ENCODE peak calls at places on chromosomes 5 and 9, in eight cellular contexts. L, C, Y, G, E, R, K and O are unnamed samples. For H3K27me3, the result is how much of the 10 kb centered on the place peaks cover.

GRCh38 chr5:80804332-80804731 is 149.5 kb upstream of the DHFR start:
- DNase-seq in R (peak), C (no peak), Y (no peak), L (no peak), G (no peak), E (no peak), K (no peak), O (no peak)

GRCh38 chr5:126503602-126504104 is 80.4 kb downstream of the GRAMD2B start:
- DNase-seq in Y (peak), R (no peak), C (no peak), L (no peak), G (no peak), E (peak), K (no peak), O (no peak)

GRCh38 chr5:172446336-172447051 is 7.8 kb downstream of the SH3PXD2B start:
- DNase-seq in R (no peak), G (no peak), E (no peak), L (no peak), C (no peak), Y (peak), K (no peak), O (no peak)

GRCh38 chr5:134975843-134976242 is 8.1 kb downstream of the CATSPER3 start:
- DNase-seq in C (no peak), K (no peak), L (peak), E (no peak), G (no peak), Y (peak), R (peak), O (no peak)

GRCh38 chr5:73365990-73366667 is 82.4 kb downstream of the FOXD1 start:
- DNase-seq in K (no peak), Y (no peak), E (no peak), G (no peak), C (no peak), R (no peak), L (no peak), O (no peak)

GRCh38 chr9:83706703-83707517 is 848 bp downstream of the UBQLN1 start:
- DNase-seq in L (no peak), K (peak), E (peak), G (peak), C (peak), Y (peak), R (peak), O (peak)

GRCh38 chr9:34374905-34375552 is 1.7 kb downstream of the MYORG start:
- DNase-seq in C (no peak), R (peak), K (no peak), Y (no peak), G (no peak), L (peak), E (no peak), O (no peak)

GRCh38 chr9:128286435-128286834 is 10.4 kb downstream of the SWI5 start:
- DNase-seq in R (no peak), G (no peak), K (peak), L (no peak), E (no peak), C (peak), Y (peak), O (peak)

GRCh38 chr9:125805057-125805456 is 57.9 kb downstream of the PBX3 start:
- DNase-seq in C (no peak), R (no peak), L (no peak), G (no peak), Y (peak), K (no peak), E (no peak), O (no peak)

GRCh38 chr9:14910178-14910805 is at the start of gene FREM1:
- DNase-seq in C (peak), K (peak), R (no peak), G (peak), L (no peak), E (peak), Y (no peak), O (no peak)

GRCh38 chr9:128733256-128733655 is 9.3 kb upstream of the ZDHHC12 start:
- DNase-seq in E (peak), C (peak), R (peak), K (peak), L (no peak), G (peak), Y (peak), O (peak)

GRCh38 chr9:4318741-4319140 is 18.9 kb upstream of the GLIS3 start:
- DNase-seq in E (no peak), G (no peak), K (no peak), L (no peak), C (no peak), Y (no peak), R (no peak), O (no peak)

GRCh38 chr5:136006164-136006563 is 22.6 kb upstream of the TGFBI start:
- DNase-seq in E (no peak), R (no peak), G (no peak), C (no peak), Y (peak), K (no peak), L (no peak), O (no peak)

GRCh38 chr5:8908055-8908683 is 637.7 kb downstream of the SEMA5A start:
- DNase-seq in E (no peak), G (no peak), R (peak), Y (peak), L (no peak), C (no peak), K (no peak), O (no peak)

GRCh38 chr9:134970719-134971118 is 53.0 kb upstream of the FCN1 start:
- DNase-seq in G (peak), C (no peak), K (no peak), Y (no peak), L (no peak), R (no peak), E (no peak), O (no peak)

GRCh38 chr5:37933586-37933985 is 93.7 kb upstream of the GDNF start:
- DNase-seq in R (no peak), G (no peak), K (no peak), Y (no peak), L (no peak), E (no peak), C (no peak), O (no peak)

GRCh38 chr9:110252509-110253139 is 3.7 kb downstream of the TXN start:
- DNase-seq in L (no peak), Y (no peak), G (no peak), K (no peak), C (no peak), R (no peak), E (no peak), O (no peak)

GRCh38 chr5:135287551-135287950 is 111.5 kb downstream of the MACROH2A1 start:
- DNase-seq in Y (no peak), G (no peak), K (no peak), L (no peak), R (no peak), E (no peak), C (no peak), O (no peak)

GRCh38 chr5:174806729-174807128 is 82.3 kb downstream of the MSX2 start:
- DNase-seq in C (no peak), R (no peak), K (no peak), Y (no peak), G (no peak), L (no peak), E (no peak), O (no peak)

GRCh38 chr5:60338846-60339245 is 361.1 kb downstream of the DEPDC1B start:
- DNase-seq in C (no peak), R (no peak), Y (no peak), L (no peak), E (no peak), K (no peak), G (no peak), O (no peak)

GRCh38 chr5:167639761-167640160 is 651.7 kb upstream of the WWC1 start:
- DNase-seq in G (no peak), E (no peak), C (no peak), Y (peak), R (no peak), L (no peak), K (no peak), O (no peak)

GRCh38 chr9:111622626-111623025 is 8.5 kb upstream of the DNAJC25 start:
- DNase-seq in K (no peak), G (peak), Y (peak), L (peak), R (peak), C (no peak), E (no peak), O (no peak)

GRCh38 chr5:66769839-66770617 is 173.8 kb downstream of the MAST4 start:
- DNase-seq in G (no peak), C (peak), E (peak), K (peak), R (no peak), Y (peak), L (no peak), O (peak)

GRCh38 chr5:5593391-5593790 is 170.9 kb downstream of the ICE1 start:
- DNase-seq in G (no peak), L (no peak), C (no peak), R (no peak), E (no peak), Y (no peak), K (no peak), O (no peak)

GRCh38 chr5:59923465-59923864 is 29.9 kb upstream of the PDE4D start:
- DNase-seq in L (no peak), C (no peak), Y (peak), G (no peak), E (no peak), R (peak), K (no peak), O (no peak)

GRCh38 chr5:138459311-138459710 is 6.0 kb upstream of the EGR1 start:
- DNase-seq in Y (no peak), E (no peak), G (peak), R (no peak), K (peak), L (no peak), C (no peak), O (no peak)

GRCh38 chr5:44774279-44774880 is 34.4 kb upstream of the MRPS30 start:
- DNase-seq in K (no peak), Y (peak), C (no peak), L (peak), E (no peak), R (peak), G (no peak), O (no peak)

GRCh38 chr5:177555228-177555627 is 865 bp upstream of the FAM193B start:
- DNase-seq in E (no peak), K (no peak), L (no peak), R (no peak), G (no peak), Y (no peak), C (no peak), O (no peak)

GRCh38 chr5:71948206-71948605 is 159.1 kb upstream of the MAP1B start:
- DNase-seq in C (no peak), K (no peak), L (no peak), R (no peak), Y (no peak), E (no peak), G (no peak), O (no peak)

GRCh38 chr5:147483961-147484707 is 25.7 kb downstream of the DPYSL3 start:
- DNase-seq in R (peak), C (peak), Y (peak), K (peak), E (peak), L (no peak), G (no peak), O (no peak)

GRCh38 chr5:119578937-119579336 is 50.4 kb upstream of the FAM170A start:
- DNase-seq in R (peak), C (no peak), K (no peak), G (no peak), L (peak), Y (no peak), E (no peak), O (no peak)

GRCh38 chr5:133523013-133523658 is 89.2 kb downstream of the FSTL4 start:
- DNase-seq in C (no peak), R (no peak), G (no peak), E (no peak), Y (no peak), L (no peak), K (no peak), O (no peak)

DNA sequence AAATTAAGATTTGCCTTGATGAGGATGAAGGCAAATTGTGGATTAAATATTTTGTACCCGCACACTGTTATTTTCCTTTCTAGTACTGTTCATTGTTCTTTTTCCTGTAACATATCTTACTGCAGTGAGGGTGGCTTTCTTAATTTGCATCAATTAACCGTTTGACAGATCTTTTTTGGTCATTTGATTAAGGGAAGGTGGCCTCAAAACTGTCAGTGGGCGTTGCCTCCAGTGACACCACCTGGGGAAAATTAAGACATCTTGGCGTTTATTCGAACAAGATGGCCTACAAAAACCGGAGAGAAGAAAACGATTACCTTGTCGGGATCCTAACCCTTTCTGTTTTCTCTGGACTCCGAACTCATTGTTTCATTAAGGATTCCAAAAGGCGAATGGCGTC is 2.0 kb downstream of the BASP1 start:
- DNase-seq in L (no peak), C (no peak), E (no peak), G (no peak), K (no peak), Y (no peak), R (no peak), O (no peak)
- H3K4me3 ChIP-seq in L (no peak), C (no peak), E (no peak), G (peak), K (peak), Y (peak), R (peak), O (peak)

DNA sequence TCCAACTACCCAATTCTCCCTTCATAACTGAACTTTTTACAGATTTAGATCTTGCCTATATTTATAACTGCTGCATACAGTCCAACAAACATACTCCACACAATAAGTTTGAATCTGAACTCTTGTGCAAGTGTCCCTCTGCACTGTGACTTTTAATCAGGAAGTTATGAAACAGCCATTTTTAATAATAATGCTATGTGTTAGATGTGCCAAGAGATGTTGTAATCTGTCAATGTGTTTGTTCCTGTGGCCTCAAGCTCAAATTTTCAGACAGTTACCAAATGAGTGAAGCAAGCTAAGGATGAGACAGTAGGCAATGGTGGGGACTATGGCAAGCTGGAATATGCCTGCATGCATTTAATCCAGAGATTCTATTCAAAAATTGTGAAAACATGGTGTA is 57.6 kb upstream of the MTAP start:
- DNase-seq in K (no peak), C (no peak), Y (no peak), L (peak), E (no peak), G (no peak), R (peak), O (no peak)
- H3K27me3 ChIP-seq in K (under half), C (under half), Y (under half), L (under half), E (under half), G (under half), R (under half), O (under half)

GRCh38 chr5:55924744-55925143 is 70.0 kb downstream of the IL6ST start:
- DNase-seq in Y (no peak), G (no peak), C (no peak), R (no peak), K (no peak), L (no peak), E (no peak), O (no peak)

GRCh38 chr5:55925181-55925580 is 69.6 kb downstream of the IL6ST start:
- DNase-seq in Y (no peak), R (no peak), C (no peak), G (no peak), E (no peak), L (no peak), K (no peak), O (no peak)

GRCh38 chr5:55925677-55926076 is 69.1 kb downstream of the IL6ST start:
- DNase-seq in E (no peak), Y (no peak), K (no peak), L (no peak), R (no peak), G (no peak), C (no peak), O (no peak)

GRCh38 chr5:55923177-55923872 is 71.4 kb downstream of the IL6ST start:
- DNase-seq in K (peak), Y (no peak), R (no peak), C (peak), G (no peak), L (no peak), E (no peak), O (no peak)

GRCh38 chr5:55923873-55924500 is 70.8 kb downstream of the IL6ST start:
- DNase-seq in R (no peak), K (no peak), Y (no peak), L (no peak), C (no peak), E (no peak), G (no peak), O (no peak)
- H3K4me3 ChIP-seq in R (no peak), K (peak), Y (no peak), L (no peak), C (peak), E (no peak), G (peak), O (no peak)

GRCh38 chr5:139797335-139797734 is 1.7 kb downstream of the PSD2 start:
- DNase-seq in R (no peak), E (no peak), C (no peak), G (no peak), K (no peak), Y (no peak), L (no peak), O (no peak)
- H3K27me3 ChIP-seq in R (under half), E (under half), C (half or more), G (under half), K (half or more), Y (half or more), L (half or more), O (under half)

DNA sequence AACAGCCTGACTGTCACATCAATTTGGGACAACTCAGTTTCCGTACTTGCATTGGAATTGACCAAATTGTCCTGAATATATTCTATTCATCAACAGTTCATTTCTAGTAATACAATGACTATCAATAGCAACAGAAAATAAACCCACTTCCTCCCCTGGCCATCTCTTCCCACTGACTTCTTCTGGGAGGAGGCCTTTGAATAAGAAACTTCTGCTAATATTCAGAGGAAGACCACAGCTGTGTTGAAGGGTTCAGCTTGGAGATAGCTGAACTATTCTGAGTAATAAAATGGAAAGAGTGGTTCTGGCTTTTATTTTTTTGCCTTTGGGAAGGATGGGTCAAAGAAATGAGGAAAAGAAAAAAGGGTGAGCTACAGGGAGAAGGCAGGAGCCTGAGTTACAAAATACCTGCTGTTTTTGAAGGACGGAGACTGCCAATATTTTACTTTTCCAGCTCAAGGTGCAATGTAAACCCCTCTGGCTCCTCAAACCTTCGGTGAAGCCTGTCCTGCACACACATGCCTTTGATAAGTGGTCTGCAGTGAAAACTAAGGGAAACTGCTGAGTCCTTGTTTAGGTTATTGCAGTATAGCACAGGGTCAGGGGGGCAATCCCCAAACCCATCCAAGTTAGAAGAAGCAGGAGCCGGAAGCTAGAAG is 29.9 kb downstream of the FYB1 start:
- DNase-seq in C (no peak), E (no peak), R (no peak), K (no peak), L (no peak), G (no peak), Y (no peak), O (no peak)
- H3K4me3 ChIP-seq in C (no peak), E (no peak), R (no peak), K (no peak), L (no peak), G (no peak), Y (no peak), O (no peak)

GRCh38 chr5:32346869-32347268 is 34.1 kb upstream of the MTMR12 start:
- DNase-seq in L (no peak), R (no peak), Y (no peak), E (no peak), C (no peak), G (no peak), K (no peak), O (no peak)
- H3K27me3 ChIP-seq in L (under half), R (under half), Y (under half), E (under half), C (under half), G (under half), K (under half), O (under half)

DNA sequence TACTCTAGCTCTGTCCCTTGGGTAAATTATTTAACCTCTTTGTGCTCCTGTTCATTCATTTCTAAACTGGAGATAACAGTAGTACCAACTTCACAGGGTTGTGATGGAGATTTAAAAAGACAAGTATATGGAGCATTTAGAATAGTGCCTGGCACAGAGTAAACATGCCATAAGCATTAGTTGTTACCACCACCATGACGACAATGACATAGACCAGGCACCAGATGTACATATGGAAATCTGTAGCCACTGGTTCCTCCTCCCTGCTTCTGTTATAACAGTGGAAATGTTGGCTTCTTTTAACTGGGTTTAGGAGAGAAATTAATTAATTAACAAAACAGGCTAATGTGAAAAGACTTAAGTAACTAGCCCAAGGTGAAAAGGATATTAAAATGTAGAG is 217.5 kb downstream of the DENND1A start:
- DNase-seq in K (no peak), R (no peak), G (no peak), E (no peak), C (no peak), Y (no peak), L (no peak), O (no peak)
- H3K4me3 ChIP-seq in K (no peak), R (no peak), G (no peak), E (no peak), C (no peak), Y (no peak), L (no peak), O (no peak)

DNA sequence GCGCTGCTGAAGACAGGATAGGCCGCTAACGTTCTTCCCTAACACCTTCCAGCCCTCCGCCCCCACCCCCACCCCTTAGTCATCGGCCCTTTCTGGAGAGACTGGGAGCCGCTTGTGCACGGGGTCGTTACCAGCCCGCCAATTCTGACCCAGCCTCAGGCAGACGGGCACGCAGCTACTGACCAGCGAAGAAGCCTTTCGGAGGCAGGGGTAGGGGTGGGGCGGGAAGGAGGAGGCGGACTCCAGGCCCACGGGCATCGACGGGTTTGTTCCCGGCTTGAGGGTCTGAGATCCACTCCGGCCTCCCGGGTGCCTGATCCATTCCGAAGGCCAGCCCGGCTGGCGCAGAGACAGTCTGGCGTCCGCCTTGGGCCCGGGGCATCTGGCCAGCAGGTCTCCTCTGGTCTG is 729 bp upstream of the HAND1 start:
- DNase-seq in R (no peak), Y (no peak), K (no peak), E (no peak), L (no peak), G (no peak), C (no peak), O (no peak)
- H3K27me3 ChIP-seq in R (half or more), Y (half or more), K (half or more), E (half or more), L (half or more), G (half or more), C (half or more), O (half or more)

DNA sequence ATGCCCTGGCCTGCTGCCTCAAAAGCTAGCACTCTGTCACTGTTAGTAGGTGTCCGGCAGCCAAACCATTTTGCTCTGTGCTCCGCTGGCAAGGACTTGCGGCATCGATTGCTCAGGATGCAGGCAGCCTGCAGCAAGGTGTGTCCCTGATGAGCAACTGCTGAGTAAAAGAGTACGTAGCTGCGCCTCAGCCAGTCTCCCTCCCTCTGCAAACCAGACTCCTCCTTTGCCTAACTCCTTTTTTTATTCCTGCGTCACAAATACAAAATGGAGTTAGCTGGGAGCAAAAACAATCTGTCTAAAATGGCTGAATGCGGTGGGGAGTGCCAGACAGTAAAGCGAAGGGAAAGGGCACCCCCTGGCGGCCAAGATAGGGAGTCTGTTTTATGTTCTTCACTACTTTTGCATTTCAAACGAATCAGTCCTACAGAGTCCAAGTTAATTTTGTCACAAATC is 61.1 kb downstream of the DIAPH1 start:
- DNase-seq in Y (peak), R (peak), K (peak), C (peak), L (peak), G (peak), E (peak), O (peak)
- H3K4me3 ChIP-seq in Y (no peak), R (peak), K (peak), C (peak), L (no peak), G (peak), E (peak), O (peak)